ENCODE peak calls at places on chromosomes 11 and 22, in ten cellular contexts. O is endothelial cell of umbilical vein, Z is hepatocyte, S is kidney, E is IMR-90, T is psoas muscle, X is SJSA1, I is cardiac muscle cell, A is colonic mucosa, K is adrenal gland. N is an unnamed sample. For H3K4me1, the result is how much of the 10 kb centered on the place peaks cover.

GRCh38 chr11:69868003-69868865 is 49.0 kb upstream of the FGF3 start:
- DNase-seq in O (no peak), Z (no peak), S (no peak), E (no peak), T (no peak), X (no peak), I (no peak), A (no peak), K (no peak), N (no peak)

GRCh38 chr22:41857160-41857859 is 24.4 kb downstream of the SREBF2 start:
- DNase-seq in O (peak), Z (peak), S (no peak), E (peak), T (peak), X (peak), I (peak), A (peak), K (peak), N (peak)

GRCh38 chr11:82465481-82465880 is 268.2 kb downstream of the FAM181B start:
- DNase-seq in O (no peak), Z (no peak), S (no peak), E (no peak), T (no peak), X (no peak), I (no peak), A (no peak), K (no peak), N (no peak)

GRCh38 chr11:63670077-63670737 is 969 bp downstream of the ATL3 start:
- DNase-seq in O (peak), Z (no peak), S (no peak), E (peak), T (no peak), X (no peak), I (no peak), A (no peak), K (no peak), N (peak)

GRCh38 chr22:33000342-33001280 is 57.6 kb downstream of the SYN3 start:
- DNase-seq in O (peak), Z (peak), S (peak), E (peak), T (peak), X (peak), I (peak), A (peak), K (peak), N (peak)

GRCh38 chr11:17786824-17787525 is 52.4 kb downstream of the KCNC1 start:
- DNase-seq in O (no peak), Z (no peak), S (no peak), E (peak), T (no peak), X (no peak), I (no peak), A (no peak), K (no peak), N (no peak)

GRCh38 chr11:75858613-75859012 is 43.6 kb downstream of the UVRAG start:
- DNase-seq in O (no peak), Z (no peak), S (no peak), E (peak), T (no peak), X (peak), I (no peak), A (no peak), K (no peak), N (peak)

GRCh38 chr11:33907419-33907818 is 15.5 kb upstream of the LMO2 start:
- DNase-seq in O (no peak), Z (no peak), S (no peak), E (no peak), T (no peak), X (no peak), I (no peak), A (no peak), K (no peak), N (peak)

GRCh38 chr11:121652982-121653381 is 200.2 kb upstream of the SORL1-AS1 start:
- DNase-seq in O (peak), Z (peak), S (no peak), E (no peak), T (no peak), X (no peak), I (peak), A (no peak), K (no peak), N (peak)

GRCh38 chr22:17159504-17159951 is 451 bp upstream of the HDHD5 start:
- DNase-seq in O (no peak), Z (peak), S (peak), E (peak), T (peak), X (no peak), I (no peak), A (peak), K (peak), N (peak)

GRCh38 chr11:43691332-43691731 is 10.8 kb downstream of the HSD17B12 start:
- DNase-seq in O (no peak), Z (no peak), S (no peak), E (no peak), T (no peak), X (no peak), I (no peak), A (no peak), K (no peak), N (no peak)

GRCh38 chr22:37472418-37473006 is 13.7 kb downstream of the MFNG start:
- DNase-seq in O (no peak), Z (peak), S (peak), E (peak), T (no peak), X (no peak), I (peak), A (peak), K (peak), N (peak)

GRCh38 chr11:117841582-117842031 is 17.1 kb upstream of the FXYD2 start:
- DNase-seq in O (no peak), Z (no peak), S (peak), E (no peak), T (no peak), X (no peak), I (no peak), A (peak), K (peak), N (no peak)
- H3K27ac ChIP-seq in O (no peak), Z (no peak), S (no peak), E (no peak), T (no peak), X (no peak), I (no peak), A (no peak), K (no peak), N (no peak)

GRCh38 chr11:128244896-128245295 is 342.5 kb downstream of the ETS1 start:
- DNase-seq in O (no peak), Z (no peak), S (no peak), E (peak), T (no peak), X (no peak), I (no peak), A (no peak), K (no peak), N (no peak)
- H3K4me1 ChIP-seq in O (under half), Z (under half), S (under half), E (under half), T (under half), X (under half), I (under half), A (under half), K (under half), N (under half)

GRCh38 chr11:129258205-129258604 is 66.1 kb upstream of the ARHGAP32 start:
- DNase-seq in O (no peak), Z (no peak), S (no peak), E (no peak), T (no peak), X (no peak), I (no peak), A (no peak), K (no peak), N (no peak)

GRCh38 chr11:129260750-129261149 is 68.6 kb upstream of the ARHGAP32 start:
- DNase-seq in O (no peak), Z (no peak), S (no peak), E (no peak), T (no peak), X (no peak), I (no peak), A (no peak), K (no peak), N (no peak)

GRCh38 chr11:129259950-129260349 is 67.8 kb upstream of the ARHGAP32 start:
- DNase-seq in O (no peak), Z (no peak), S (no peak), E (no peak), T (no peak), X (no peak), I (no peak), A (no peak), K (no peak), N (no peak)

GRCh38 chr11:129252621-129253020 is 60.5 kb upstream of the ARHGAP32 start:
- DNase-seq in O (no peak), Z (no peak), S (no peak), E (no peak), T (no peak), X (no peak), I (no peak), A (no peak), K (no peak), N (peak)

GRCh38 chr11:129257512-129257911 is 65.4 kb upstream of the ARHGAP32 start:
- DNase-seq in O (no peak), Z (no peak), S (no peak), E (no peak), T (no peak), X (no peak), I (no peak), A (no peak), K (no peak), N (no peak)
- H3K27ac ChIP-seq in O (no peak), Z (no peak), S (no peak), E (no peak), T (no peak), X (no peak), I (no peak), A (no peak), K (no peak), N (no peak)

GRCh38 chr11:117091753-117092477 is 6.3 kb downstream of the SIK3 start:
- DNase-seq in O (no peak), Z (no peak), S (no peak), E (no peak), T (no peak), X (no peak), I (no peak), A (no peak), K (no peak), N (no peak)
- H3K4me1 ChIP-seq in O (under half), Z (under half), S (under half), E (under half), T (under half), X (under half), I (under half), A (under half), K (under half), N (under half)

GRCh38 chr11:130916910-130917309 is 631 bp upstream of the SNX19 start:
- DNase-seq in O (no peak), Z (no peak), S (no peak), E (no peak), T (no peak), X (no peak), I (no peak), A (no peak), K (no peak), N (no peak)
- H3K27ac ChIP-seq in O (peak), Z (peak), S (no peak), E (peak), T (peak), X (no peak), I (no peak), A (peak), K (peak), N (peak)

GRCh38 chr11:20275987-20276660 is 87.4 kb upstream of the HTATIP2 start:
- DNase-seq in O (no peak), Z (no peak), S (peak), E (no peak), T (no peak), X (no peak), I (no peak), A (no peak), K (no peak), N (no peak)

GRCh38 chr11:20274031-20274430 is 89.5 kb upstream of the HTATIP2 start:
- DNase-seq in O (no peak), Z (no peak), S (no peak), E (no peak), T (no peak), X (no peak), I (peak), A (no peak), K (no peak), N (no peak)

GRCh38 chr11:20278727-20279126 is 84.8 kb upstream of the HTATIP2 start:
- DNase-seq in O (no peak), Z (no peak), S (no peak), E (no peak), T (no peak), X (no peak), I (no peak), A (no peak), K (no peak), N (no peak)

GRCh38 chr11:20276661-20277000 is 86.9 kb upstream of the HTATIP2 start:
- DNase-seq in O (no peak), Z (no peak), S (no peak), E (no peak), T (no peak), X (no peak), I (no peak), A (no peak), K (no peak), N (no peak)

GRCh38 chr11:20277014-20277413 is 86.5 kb upstream of the HTATIP2 start:
- DNase-seq in O (no peak), Z (no peak), S (peak), E (no peak), T (no peak), X (no peak), I (no peak), A (no peak), K (no peak), N (no peak)
- H3K4me1 ChIP-seq in O (under half), Z (under half), S (under half), E (under half), T (under half), X (under half), I (under half), A (under half), K (under half), N (under half)

GRCh38 chr11:125945797-125946520 is at the start of gene VSIG10L2:
- DNase-seq in O (no peak), Z (no peak), S (no peak), E (no peak), T (no peak), X (no peak), I (no peak), A (no peak), K (no peak), N (no peak)
- H3K27ac ChIP-seq in O (no peak), Z (no peak), S (no peak), E (no peak), T (no peak), X (no peak), I (no peak), A (no peak), K (no peak), N (no peak)

GRCh38 chr11:113332638-113333329 is 18.4 kb downstream of the TTC12 start:
- DNase-seq in O (no peak), Z (no peak), S (no peak), E (no peak), T (no peak), X (no peak), I (no peak), A (no peak), K (no peak), N (no peak)
- H3K4me1 ChIP-seq in O (under half), Z (under half), S (under half), E (under half), T (under half), X (under half), I (under half), A (under half), K (under half), N (under half)

GRCh38 chr22:24541681-24542515 is 13.0 kb downstream of the GUCD1 start:
- DNase-seq in O (no peak), Z (no peak), S (no peak), E (no peak), T (no peak), X (no peak), I (no peak), A (no peak), K (no peak), N (no peak)

GRCh38 chr22:24543068-24543675 is 11.8 kb downstream of the GUCD1 start:
- DNase-seq in O (no peak), Z (no peak), S (no peak), E (no peak), T (no peak), X (no peak), I (no peak), A (no peak), K (no peak), N (no peak)

GRCh38 chr22:24540470-24540869 is 14.5 kb downstream of the GUCD1 start:
- DNase-seq in O (no peak), Z (no peak), S (no peak), E (no peak), T (peak), X (no peak), I (no peak), A (no peak), K (no peak), N (no peak)

GRCh38 chr22:24543679-24544243 is 11.2 kb downstream of the GUCD1 start:
- DNase-seq in O (no peak), Z (no peak), S (no peak), E (no peak), T (no peak), X (no peak), I (no peak), A (no peak), K (no peak), N (no peak)

GRCh38 chr22:24542641-24543040 is 12.3 kb downstream of the GUCD1 start:
- DNase-seq in O (no peak), Z (no peak), S (no peak), E (no peak), T (peak), X (no peak), I (no peak), A (no peak), K (no peak), N (no peak)
- H3K27ac ChIP-seq in O (no peak), Z (no peak), S (peak), E (no peak), T (peak), X (no peak), I (no peak), A (no peak), K (no peak), N (no peak)

GRCh38 chr11:45920531-45921477 is 1.7 kb upstream of the LARGE2 start:
- DNase-seq in O (no peak), Z (no peak), S (peak), E (no peak), T (peak), X (no peak), I (no peak), A (no peak), K (no peak), N (no peak)
- H3K4me1 ChIP-seq in O (under half), Z (under half), S (under half), E (under half), T (under half), X (under half), I (under half), A (under half), K (under half), N (under half)